ENCODE peak calls at places on chromosomes 16 and 17, in five cellular contexts. One of them, this sample, is unnamed.

GRCh38 chr17:57110152-57110542 is 25.1 kb downstream of the AKAP1 start:
- DNase-seq in K562: no peak
- DNase-seq in HepG2: no peak
- DNase-seq in HCT116: no peak
- DNase-seq in GM12878: no peak
- DNase-seq in this sample: no peak

GRCh38 chr16:11688520-11688886 is 20.2 kb downstream of the SNN start:
- DNase-seq in GM12878: no peak
- DNase-seq in K562: no peak
- DNase-seq in HCT116: no peak
- DNase-seq in HepG2: no peak
- DNase-seq in this sample: no peak

GRCh38 chr16:882256-882655 is 81.7 kb upstream of the GNG13 start:
- DNase-seq in HepG2: no peak
- DNase-seq in HCT116: no peak
- DNase-seq in GM12878: no peak
- DNase-seq in K562: no peak
- DNase-seq in this sample: no peak

GRCh38 chr17:72556944-72557826 is 436.4 kb downstream of the SOX9 start:
- DNase-seq in GM12878: no peak
- DNase-seq in HCT116: peak; percentile 83
- DNase-seq in HepG2: peak; percentile 81
- DNase-seq in K562: peak; percentile 76
- DNase-seq in this sample: peak; percentile 85

GRCh38 chr16:67967183-67967955 is 1.1 kb downstream of the SLC12A4 start:
- DNase-seq in K562: no peak
- DNase-seq in GM12878: no peak
- DNase-seq in HCT116: no peak
- DNase-seq in HepG2: no peak
- DNase-seq in this sample: no peak

GRCh38 chr16:51035110-51035498 is 116.0 kb downstream of the SALL1 start:
- DNase-seq in GM12878: no peak
- DNase-seq in HCT116: no peak
- DNase-seq in K562: no peak
- DNase-seq in HepG2: no peak
- DNase-seq in this sample: no peak

GRCh38 chr17:37735165-37735564 is 9.7 kb downstream of the HNF1B start:
- DNase-seq in GM12878: no peak
- DNase-seq in HCT116: no peak
- DNase-seq in K562: no peak
- DNase-seq in HepG2: no peak
- DNase-seq in this sample: peak; percentile 37

GRCh38 chr16:75733305-75734141 is 7.2 kb upstream of the CPHXL start:
- DNase-seq in GM12878: no peak
- DNase-seq in HCT116: no peak
- DNase-seq in HepG2: no peak
- DNase-seq in K562: no peak
- DNase-seq in this sample: no peak

GRCh38 chr16:4474192-4474961 is at the start of gene NMRAL1:
- DNase-seq in GM12878: peak; percentile 82
- DNase-seq in HCT116: peak; percentile 84
- DNase-seq in HepG2: peak; percentile 82
- DNase-seq in K562: peak; percentile 85
- DNase-seq in this sample: peak; percentile 94

GRCh38 chr16:89359296-89360147 is 130.8 kb downstream of the ANKRD11 start:
- DNase-seq in GM12878: no peak
- DNase-seq in HepG2: no peak
- DNase-seq in HCT116: no peak
- DNase-seq in K562: no peak
- DNase-seq in this sample: no peak
- TF ChIP-seq ATF3 in GM12878: no peak
- TF ChIP-seq ATF3 in HepG2: no peak
- TF ChIP-seq ATF3 in HCT116: no peak
- TF ChIP-seq ATF3 in K562: no peak
- TF ChIP-seq ATF3 in this sample: no peak

GRCh38 chr17:36004604-36005003 is 3.3 kb upstream of the CCL15 start:
- DNase-seq in K562: no peak
- DNase-seq in HCT116: no peak
- DNase-seq in GM12878: no peak
- DNase-seq in HepG2: no peak
- DNase-seq in this sample: no peak
- TF ChIP-seq ATF3 in K562: no peak
- TF ChIP-seq ATF3 in HCT116: no peak
- TF ChIP-seq ATF3 in GM12878: no peak
- TF ChIP-seq ATF3 in HepG2: no peak
- TF ChIP-seq ATF3 in this sample: no peak

GRCh38 chr16:35252356-35252936 is 1793.0 kb downstream of the TP53TG3F start:
- DNase-seq in HCT116: no peak
- DNase-seq in HepG2: no peak
- DNase-seq in K562: no peak
- DNase-seq in GM12878: no peak
- DNase-seq in this sample: no peak
- TF ChIP-seq ATF3 in HCT116: no peak
- TF ChIP-seq ATF3 in HepG2: no peak
- TF ChIP-seq ATF3 in K562: peak; percentile 92
- TF ChIP-seq ATF3 in GM12878: no peak
- TF ChIP-seq ATF3 in this sample: no peak

GRCh38 chr17:76921340-76922036 is 53.3 kb downstream of the MGAT5B start:
- DNase-seq in HCT116: no peak
- DNase-seq in GM12878: no peak
- DNase-seq in HepG2: no peak
- DNase-seq in K562: no peak
- DNase-seq in this sample: no peak

GRCh38 chr17:76920364-76921139 is 52.3 kb downstream of the MGAT5B start:
- DNase-seq in GM12878: no peak
- DNase-seq in K562: no peak
- DNase-seq in HCT116: no peak
- DNase-seq in HepG2: no peak
- DNase-seq in this sample: no peak

GRCh38 chr17:76917829-76918228 is 49.6 kb downstream of the MGAT5B start:
- DNase-seq in HCT116: no peak
- DNase-seq in HepG2: no peak
- DNase-seq in GM12878: no peak
- DNase-seq in K562: no peak
- DNase-seq in this sample: no peak

GRCh38 chr17:76915840-76916510 is 47.8 kb downstream of the MGAT5B start:
- DNase-seq in HepG2: no peak
- DNase-seq in K562: no peak
- DNase-seq in HCT116: no peak
- DNase-seq in GM12878: no peak
- DNase-seq in this sample: no peak

DNA sequence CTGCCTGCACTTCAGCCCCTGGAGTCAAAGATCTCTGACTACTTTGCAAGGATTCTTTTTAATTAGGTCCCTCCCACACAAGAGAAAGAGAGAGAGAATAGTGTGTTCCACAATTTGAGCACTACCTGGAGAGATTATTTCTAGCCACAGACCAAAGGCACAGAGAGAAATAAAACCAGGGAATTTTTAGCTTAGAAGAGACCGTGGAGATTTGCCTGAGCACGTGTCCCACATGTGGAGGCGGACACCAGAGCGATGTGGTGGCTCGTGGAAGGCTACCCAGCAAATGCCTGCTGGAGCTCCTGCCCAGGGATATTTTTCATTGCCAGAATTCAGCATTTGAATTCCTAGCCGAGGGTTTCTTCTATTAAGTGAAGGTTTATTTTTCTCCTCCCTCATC is 50.6 kb downstream of the MGAT5B start:
- DNase-seq in K562: no peak
- DNase-seq in HepG2: no peak
- DNase-seq in GM12878: no peak
- DNase-seq in HCT116: no peak
- DNase-seq in this sample: no peak
- TF ChIP-seq ATF3 in K562: no peak
- TF ChIP-seq ATF3 in HepG2: no peak
- TF ChIP-seq ATF3 in GM12878: no peak
- TF ChIP-seq ATF3 in HCT116: no peak
- TF ChIP-seq ATF3 in this sample: no peak

DNA sequence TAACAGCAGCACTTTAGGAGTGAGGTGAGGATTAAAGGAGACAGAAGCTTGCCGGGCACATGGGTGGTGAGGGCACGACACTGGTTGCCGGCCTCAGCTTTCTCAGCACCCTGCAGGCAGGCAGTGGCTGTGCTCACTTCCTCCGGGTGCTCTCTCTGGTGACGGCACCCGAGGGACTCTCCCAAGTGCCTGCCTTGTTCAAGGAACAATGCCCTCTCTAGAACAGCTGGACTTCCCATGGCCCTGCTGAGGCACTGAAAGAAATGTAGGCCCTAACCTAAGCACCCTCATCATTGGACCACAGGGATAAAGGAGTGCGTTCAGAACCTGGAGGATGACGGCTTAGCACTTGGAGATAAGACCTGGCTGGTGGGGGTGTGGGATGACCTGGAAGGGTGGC is 72.7 kb downstream of the N4BP1 start:
- DNase-seq in HCT116: no peak
- DNase-seq in K562: no peak
- DNase-seq in HepG2: no peak
- DNase-seq in GM12878: no peak
- DNase-seq in this sample: no peak
- TF ChIP-seq ATF3 in HCT116: no peak
- TF ChIP-seq ATF3 in K562: no peak
- TF ChIP-seq ATF3 in HepG2: no peak
- TF ChIP-seq ATF3 in GM12878: no peak
- TF ChIP-seq ATF3 in this sample: no peak

GRCh38 chr17:62688398-62689140 is 61.1 kb downstream of the MRC2 start:
- DNase-seq in GM12878: no peak
- DNase-seq in HepG2: no peak
- DNase-seq in K562: no peak
- DNase-seq in HCT116: no peak
- DNase-seq in this sample: no peak
- TF ChIP-seq ATF3 in GM12878: no peak
- TF ChIP-seq ATF3 in HepG2: no peak
- TF ChIP-seq ATF3 in K562: no peak
- TF ChIP-seq ATF3 in HCT116: no peak
- TF ChIP-seq ATF3 in this sample: no peak

DNA sequence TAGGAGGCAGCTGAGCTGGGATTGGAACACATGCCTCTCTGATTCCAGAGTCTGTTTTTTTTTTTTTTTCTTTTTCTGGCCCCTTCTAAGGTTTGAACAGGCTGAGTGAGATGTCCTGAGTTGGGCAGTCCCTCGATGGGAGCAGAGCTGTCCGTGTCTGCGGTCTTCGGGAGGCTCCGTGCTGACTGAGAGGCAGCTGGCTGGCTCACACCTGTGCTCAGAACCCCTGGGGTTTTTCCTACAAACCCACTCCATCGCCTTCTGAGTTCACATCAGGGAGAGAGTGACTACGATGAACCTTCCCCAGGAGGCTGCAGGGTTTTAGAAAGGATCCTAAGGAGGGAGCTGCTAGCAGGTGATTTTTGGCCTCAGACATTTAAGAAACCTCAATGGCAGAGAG is 92.5 kb downstream of the IRF8 start:
- DNase-seq in HCT116: no peak
- DNase-seq in K562: no peak
- DNase-seq in HepG2: no peak
- DNase-seq in GM12878: no peak
- DNase-seq in this sample: no peak
- TF ChIP-seq ATF3 in HCT116: no peak
- TF ChIP-seq ATF3 in K562: no peak
- TF ChIP-seq ATF3 in HepG2: no peak
- TF ChIP-seq ATF3 in GM12878: no peak
- TF ChIP-seq ATF3 in this sample: no peak